ENCODE peak calls at places on chromosomes 7 and 10, in six cellular contexts. One of them, this sample, is unnamed.

GRCh38 chr7:90320801-90321494 is at the start of gene FAM237B:
- DNase-seq in left lung: no peak
- DNase-seq in GM12878: no peak
- DNase-seq in AG09309: no peak
- DNase-seq in fibroblast of lung: peak
- DNase-seq in astrocyte: peak
- DNase-seq in this sample: no peak

GRCh38 chr7:80499350-80499955 is 12.4 kb downstream of the GNAT3 start:
- DNase-seq in GM12878: no peak
- DNase-seq in astrocyte: peak
- DNase-seq in left lung: peak
- DNase-seq in fibroblast of lung: peak
- DNase-seq in AG09309: peak
- DNase-seq in this sample: no peak

GRCh38 chr7:159107052-159107892 is 37.4 kb downstream of the VIPR2 start:
- DNase-seq in fibroblast of lung: no peak
- DNase-seq in astrocyte: no peak
- DNase-seq in left lung: peak
- DNase-seq in AG09309: no peak
- DNase-seq in GM12878: no peak
- DNase-seq in this sample: no peak

GRCh38 chr7:132647311-132647710 is 71.0 kb upstream of the PLXNA4 start:
- DNase-seq in AG09309: no peak
- DNase-seq in fibroblast of lung: no peak
- DNase-seq in astrocyte: no peak
- DNase-seq in left lung: no peak
- DNase-seq in GM12878: no peak
- DNase-seq in this sample: no peak

GRCh38 chr7:14892961-14893360 is 9.6 kb downstream of the DGKB start:
- DNase-seq in fibroblast of lung: peak
- DNase-seq in GM12878: no peak
- DNase-seq in astrocyte: peak
- DNase-seq in left lung: no peak
- DNase-seq in AG09309: no peak
- DNase-seq in this sample: no peak

GRCh38 chr10:96073722-96074121 is 30.3 kb downstream of the CCNJ start:
- DNase-seq in fibroblast of lung: peak
- DNase-seq in left lung: no peak
- DNase-seq in GM12878: no peak
- DNase-seq in astrocyte: peak
- DNase-seq in AG09309: peak
- DNase-seq in this sample: no peak

GRCh38 chr7:29396563-29396962 is 167.1 kb upstream of the PRR15 start:
- DNase-seq in GM12878: no peak
- DNase-seq in fibroblast of lung: no peak
- DNase-seq in astrocyte: no peak
- DNase-seq in AG09309: no peak
- DNase-seq in left lung: no peak
- DNase-seq in this sample: no peak

GRCh38 chr7:52962402-52962801 is 73.0 kb upstream of the POM121L12 start:
- DNase-seq in GM12878: no peak
- DNase-seq in astrocyte: no peak
- DNase-seq in fibroblast of lung: no peak
- DNase-seq in AG09309: no peak
- DNase-seq in left lung: no peak
- DNase-seq in this sample: no peak

GRCh38 chr7:2129376-2130375 is 103.1 kb downstream of the MAD1L1 start:
- DNase-seq in fibroblast of lung: no peak
- DNase-seq in GM12878: no peak
- DNase-seq in astrocyte: no peak
- DNase-seq in left lung: no peak
- DNase-seq in AG09309: no peak
- DNase-seq in this sample: no peak

GRCh38 chr7:56086761-56087160 is 6.0 kb downstream of the PHKG1 start:
- DNase-seq in AG09309: no peak
- DNase-seq in GM12878: no peak
- DNase-seq in left lung: no peak
- DNase-seq in astrocyte: no peak
- DNase-seq in fibroblast of lung: no peak
- DNase-seq in this sample: no peak

DNA sequence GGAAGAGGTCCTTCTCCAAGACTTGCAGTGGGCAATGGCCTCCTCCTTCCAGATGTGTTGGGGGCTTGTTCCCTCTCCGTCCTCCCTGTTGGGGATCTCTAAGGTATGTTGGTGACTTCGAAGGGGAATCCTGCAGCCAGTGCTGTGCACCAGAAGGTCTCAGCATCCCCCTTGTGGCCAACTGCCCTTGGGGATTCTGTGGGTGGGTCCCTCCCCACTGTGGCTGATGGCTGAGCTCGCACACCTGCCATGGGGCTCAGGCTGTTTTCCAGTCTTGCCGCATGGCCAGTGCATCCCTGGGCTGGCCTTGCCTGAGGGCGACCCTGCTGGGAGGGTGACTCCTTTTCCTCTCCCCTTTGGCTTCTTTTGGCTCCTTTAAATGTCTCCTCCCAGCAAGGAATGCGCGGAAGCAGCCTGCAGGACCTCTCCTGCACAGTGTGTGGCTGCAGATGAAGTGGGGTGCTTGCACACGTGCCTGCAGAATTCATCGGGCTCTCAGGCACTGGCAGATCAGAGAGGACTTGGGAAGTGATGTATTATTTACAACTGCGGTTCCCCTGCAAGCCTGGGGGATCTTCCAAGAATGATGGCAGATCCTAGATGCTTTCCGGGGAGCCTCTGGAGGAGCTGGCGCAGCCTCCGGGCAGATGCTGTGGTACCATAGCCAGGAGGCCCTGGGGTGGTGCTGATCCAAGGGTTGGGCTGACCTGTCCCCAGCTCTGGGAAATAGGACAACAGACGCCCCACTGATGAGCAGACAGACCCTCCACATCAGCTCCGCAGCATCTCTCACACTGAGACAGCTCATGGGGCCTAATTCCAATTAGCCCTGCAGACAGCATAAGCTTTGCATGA is 410.0 kb downstream of the TCERG1L start:
- DNase-seq in GM12878: no peak
- DNase-seq in left lung: no peak
- DNase-seq in astrocyte: no peak
- DNase-seq in AG09309: no peak
- DNase-seq in fibroblast of lung: no peak
- DNase-seq in this sample: no peak
- TF ChIP-seq CTCF in GM12878: no peak
- TF ChIP-seq CTCF in left lung: no peak
- TF ChIP-seq CTCF in astrocyte: no peak
- TF ChIP-seq CTCF in AG09309: no peak
- TF ChIP-seq CTCF in fibroblast of lung: no peak
- TF ChIP-seq CTCF in this sample: no peak

GRCh38 chr7:105581066-105581811 is at the start of gene EFCAB10:
- DNase-seq in AG09309: no peak
- DNase-seq in fibroblast of lung: peak
- DNase-seq in left lung: peak
- DNase-seq in GM12878: no peak
- DNase-seq in astrocyte: peak
- DNase-seq in this sample: peak
- H3K4me3 ChIP-seq in AG09309: peak
- H3K4me3 ChIP-seq in fibroblast of lung: peak
- H3K4me3 ChIP-seq in left lung: peak
- H3K4me3 ChIP-seq in GM12878: no peak
- H3K4me3 ChIP-seq in astrocyte: peak
- H3K4me3 ChIP-seq in this sample: peak

DNA sequence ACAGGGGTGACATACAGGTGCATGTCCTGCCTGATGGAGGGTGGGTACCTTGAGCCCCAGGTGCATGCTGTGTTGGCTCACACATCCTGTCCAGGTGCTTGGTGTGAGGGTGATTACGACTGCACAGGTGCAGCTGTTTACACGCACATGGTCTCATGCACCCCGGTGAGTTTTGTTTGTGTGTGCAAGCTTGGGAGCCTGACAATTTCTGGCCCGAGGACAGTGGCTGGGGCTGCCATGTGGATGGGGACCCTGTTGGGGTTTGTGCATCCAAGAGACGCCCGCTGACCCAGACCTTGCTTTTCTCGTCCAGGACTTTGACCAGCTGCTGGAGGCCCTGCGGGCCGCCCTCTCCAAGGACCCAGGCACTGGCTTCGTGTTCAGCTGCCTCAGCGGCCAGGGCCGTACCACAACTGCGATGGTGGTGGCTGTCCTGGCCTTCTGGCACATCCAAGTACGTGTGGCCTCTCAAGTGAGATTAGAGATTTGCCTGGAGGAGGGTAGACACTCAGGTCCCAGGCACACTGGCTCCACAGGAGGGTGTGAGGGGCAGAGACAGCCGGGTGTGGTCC is 61.7 kb downstream of the PRF1 start:
- DNase-seq in GM12878: no peak
- DNase-seq in left lung: no peak
- DNase-seq in AG09309: no peak
- DNase-seq in astrocyte: no peak
- DNase-seq in fibroblast of lung: no peak
- DNase-seq in this sample: no peak
- TF ChIP-seq CTCF in GM12878: no peak
- TF ChIP-seq CTCF in left lung: peak
- TF ChIP-seq CTCF in AG09309: no peak
- TF ChIP-seq CTCF in astrocyte: no peak
- TF ChIP-seq CTCF in fibroblast of lung: no peak
- TF ChIP-seq CTCF in this sample: no peak

GRCh38 chr10:15196335-15196834 is 27.9 kb upstream of the NMT2 start:
- DNase-seq in AG09309: no peak
- DNase-seq in astrocyte: no peak
- DNase-seq in GM12878: no peak
- DNase-seq in left lung: no peak
- DNase-seq in fibroblast of lung: no peak
- DNase-seq in this sample: no peak
- H3K4me3 ChIP-seq in AG09309: no peak
- H3K4me3 ChIP-seq in astrocyte: no peak
- H3K4me3 ChIP-seq in GM12878: no peak
- H3K4me3 ChIP-seq in left lung: no peak
- H3K4me3 ChIP-seq in fibroblast of lung: no peak
- H3K4me3 ChIP-seq in this sample: no peak

GRCh38 chr10:31652038-31652437 is 276.6 kb downstream of the ARHGAP12 start:
- DNase-seq in astrocyte: no peak
- DNase-seq in left lung: no peak
- DNase-seq in fibroblast of lung: no peak
- DNase-seq in GM12878: no peak
- DNase-seq in AG09309: no peak
- DNase-seq in this sample: no peak
- TF ChIP-seq CTCF in astrocyte: no peak
- TF ChIP-seq CTCF in left lung: no peak
- TF ChIP-seq CTCF in fibroblast of lung: no peak
- TF ChIP-seq CTCF in GM12878: no peak
- TF ChIP-seq CTCF in AG09309: no peak
- TF ChIP-seq CTCF in this sample: no peak